ENCODE peak calls at places on chromosomes 16 and 17, in four cellular contexts. A is HepG2, J is K562, B is SK-N-SH. G is an unnamed sample.

GRCh38 chr16:23865853-23866252 is 30.1 kb downstream of the PRKCB start:
- DNase-seq in B (no peak), A (no peak), J (no peak), G (no peak)

GRCh38 chr16:47848481-47849109 is 307.2 kb downstream of the ABCC12 start:
- DNase-seq in B (no peak), A (no peak), J (no peak), G (peak; percentile 5)

GRCh38 chr16:67104061-67104460 is 5.7 kb upstream of the PHAF1 start:
- DNase-seq in B (peak; percentile 37), A (peak; percentile 68), J (no peak), G (no peak)

GRCh38 chr17:58334661-58335060 is 6.1 kb upstream of the TSPOAP1 start:
- DNase-seq in A (no peak), J (no peak), B (peak; percentile 27), G (no peak)

GRCh38 chr17:42276359-42276608 is at the start of gene STAT5B:
- DNase-seq in J (peak; percentile 92), B (peak; percentile 96), A (no peak), G (peak; percentile 87)

GRCh38 chr17:83095016-83095415 is 15.6 kb downstream of the METRNL start:
- DNase-seq in J (no peak), A (no peak), B (no peak), G (no peak)

GRCh38 chr16:19785512-19786130 is 67.5 kb downstream of the IQCK start:
- DNase-seq in B (no peak), A (peak; percentile 56), J (no peak), G (no peak)

GRCh38 chr17:69048634-69049033 is 12.1 kb downstream of the ABCA9 start:
- DNase-seq in A (no peak), J (no peak), B (no peak), G (no peak)

GRCh38 chr17:63382136-63382535 is 64.0 kb downstream of the CYB561 start:
- DNase-seq in A (no peak), J (no peak), B (no peak), G (no peak)

GRCh38 chr17:48051706-48052486 is 3.7 kb downstream of the NFE2L1 start:
- DNase-seq in J (peak; percentile 24), A (peak; percentile 85), B (no peak), G (no peak)

GRCh38 chr16:89952049-89952448 is 3.5 kb downstream of the DEF8 start:
- DNase-seq in J (no peak), B (no peak), A (no peak), G (no peak)

GRCh38 chr17:82152556-82153294 is 54.7 kb upstream of the FASN start:
- DNase-seq in J (no peak), B (no peak), A (no peak), G (peak; percentile 84)

GRCh38 chr16:11675561-11676511 is 7.6 kb downstream of the SNN start:
- DNase-seq in J (no peak), A (peak; percentile 88), B (no peak), G (no peak)

GRCh38 chr17:9072626-9073339 is 51.5 kb downstream of the NTN1 start:
- DNase-seq in J (no peak), B (no peak), A (no peak), G (no peak)

GRCh38 chr17:76927982-76928381 is 59.8 kb downstream of the MGAT5B start:
- DNase-seq in J (no peak), B (no peak), A (no peak), G (no peak)

GRCh38 chr16:67987460-67988160 is 7.3 kb upstream of the DPEP3 start:
- DNase-seq in J (no peak), B (no peak), A (peak; percentile 57), G (no peak)

GRCh38 chr16:24499193-24499814 is 40.1 kb upstream of the RBBP6 start:
- DNase-seq in B (peak; percentile 47), A (peak; percentile 21), J (peak; percentile 47), G (no peak)

GRCh38 chr16:89358030-89359005 is 132.0 kb downstream of the ANKRD11 start:
- DNase-seq in A (no peak), J (no peak), B (no peak), G (no peak)

GRCh38 chr17:49549691-49550678 is 25.7 kb upstream of the NXPH3 start:
- DNase-seq in J (no peak), B (peak; percentile 49), A (no peak), G (no peak)

GRCh38 chr17:48995332-48995870 is 1.8 kb upstream of the IGF2BP1 start:
- DNase-seq in B (no peak), A (no peak), J (peak; percentile 62), G (no peak)

GRCh38 chr17:969767-970387 is 9.7 kb downstream of the NXN start:
- DNase-seq in A (no peak), B (peak; percentile 28), J (no peak), G (no peak)

GRCh38 chr17:48586355-48586924 is 3.6 kb downstream of the HOXB3 start:
- DNase-seq in B (no peak), A (no peak), J (no peak), G (no peak)

GRCh38 chr17:45410144-45411091 is 22.3 kb downstream of the ARHGAP27 start:
- DNase-seq in B (peak; percentile 59), J (no peak), A (no peak), G (no peak)

GRCh38 chr17:74442291-74442669 is 10.4 kb downstream of the GPRC5C start:
- DNase-seq in B (no peak), A (no peak), J (no peak), G (no peak)

GRCh38 chr16:66271074-66272060 is 95.1 kb upstream of the CDH5 start:
- DNase-seq in A (no peak), B (no peak), J (no peak), G (no peak)

GRCh38 chr17:50198026-50198669 is 3.3 kb downstream of the COL1A1 start:
- DNase-seq in A (peak; percentile 72), B (peak; percentile 89), J (peak; percentile 47), G (peak; percentile 87)

GRCh38 chr17:63841350-63842172 is 924 bp downstream of the SMARCD2 start:
- DNase-seq in A (peak; percentile 36), B (peak; percentile 89), J (no peak), G (peak; percentile 47)

GRCh38 chr16:14286381-14287230 is 215.5 kb downstream of the MRTFB start:
- DNase-seq in A (no peak), J (no peak), B (no peak), G (no peak)

GRCh38 chr16:57185446-57185944 is 344 bp downstream of the PSME3IP1 start:
- DNase-seq in B (peak; percentile 61), J (peak; percentile 49), A (no peak), G (no peak)

GRCh38 chr17:74134991-74135390 is 68.5 kb upstream of the RPL38 start:
- DNase-seq in B (no peak), J (no peak), A (no peak), G (no peak)

GRCh38 chr17:58264407-58265103 is 16.2 kb downstream of the MPO start:
- DNase-seq in J (no peak), B (no peak), A (no peak), G (no peak)

GRCh38 chr16:88505405-88506082 is 52.5 kb downstream of the ZFPM1 start:
- DNase-seq in B (peak; percentile 90), A (peak; percentile 79), J (peak; percentile 53), G (peak; percentile 51)

GRCh38 chr17:47316316-47316715 is 7.4 kb upstream of the EFCAB13 start:
- DNase-seq in A (peak; percentile 68), J (no peak), B (no peak), G (no peak)

GRCh38 chr17:76458580-76459490 is 5.9 kb upstream of the UBE2O start:
- DNase-seq in J (peak; percentile 56), A (peak; percentile 71), B (peak; percentile 79), G (peak; percentile 88)

GRCh38 chr17:44218344-44219125 is 940 bp downstream of the UBTF start:
- DNase-seq in J (peak; percentile 84), A (peak; percentile 89), B (peak; percentile 95), G (peak; percentile 98)

GRCh38 chr17:18141210-18141803 is 32.8 kb downstream of the MYO15A start:
- DNase-seq in A (peak; percentile 30), B (peak; percentile 72), J (no peak), G (peak; percentile 58)
- TF ChIP-seq JUND in A (no peak), B (no peak), J (no peak), G (no peak)

GRCh38 chr16:84986102-84986501 is 25.2 kb downstream of the ZDHHC7 start:
- DNase-seq in J (no peak), B (no peak), A (no peak), G (no peak)
- TF ChIP-seq JUND in J (no peak), B (no peak), A (no peak), G (no peak)

GRCh38 chr16:85803570-85803969 is 4.1 kb downstream of the COX4I1 start:
- DNase-seq in J (no peak), B (no peak), A (no peak), G (no peak)

GRCh38 chr16:85809645-85810044 is 10.2 kb downstream of the COX4I1 start:
- DNase-seq in A (no peak), B (no peak), J (no peak), G (no peak)

GRCh38 chr16:85805442-85806045 is 6.0 kb downstream of the COX4I1 start:
- DNase-seq in J (peak; percentile 34), A (no peak), B (no peak), G (no peak)

GRCh38 chr16:85808926-85809325 is 9.4 kb downstream of the COX4I1 start:
- DNase-seq in B (no peak), A (no peak), J (no peak), G (no peak)

DNA sequence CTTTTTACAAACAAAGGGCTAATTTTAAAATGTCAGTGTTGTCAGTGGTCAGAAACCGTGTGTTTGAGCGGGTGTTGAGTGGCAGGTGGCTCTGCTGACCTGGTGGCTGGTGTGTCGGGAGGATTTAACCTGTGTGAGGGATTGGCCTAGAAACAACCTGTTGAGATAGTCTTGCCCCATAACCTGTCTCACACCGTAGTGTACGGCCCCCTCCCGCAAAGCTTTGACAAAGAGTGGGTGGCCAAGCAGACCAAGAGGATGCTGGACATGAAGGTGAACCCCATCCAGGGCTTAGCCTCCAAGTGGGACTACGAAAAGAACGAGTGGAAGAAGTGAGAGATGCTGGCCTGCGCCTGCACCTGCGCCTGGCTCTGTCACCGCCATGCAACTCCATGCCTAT is 7.0 kb downstream of the COX4I1 start:
- DNase-seq in A (no peak), J (no peak), B (no peak), G (no peak)
- TF ChIP-seq JUND in A (no peak), J (no peak), B (no peak), G (no peak)

GRCh38 chr16:726438-727290 is at the start of the genes CCDC78 and HAGHL:
- DNase-seq in A (no peak), J (peak; percentile 86), B (peak; percentile 94), G (peak; percentile 79)

GRCh38 chr16:728131-728889 is 1.4 kb downstream of the HAGHL start:
- DNase-seq in B (peak; percentile 96), J (peak; percentile 82), A (no peak), G (peak; percentile 93)

GRCh38 chr16:728890-729744 is 2.2 kb downstream of the HAGHL start:
- DNase-seq in J (peak; percentile 52), B (peak; percentile 66), A (no peak), G (no peak)

GRCh38 chr16:726188-726437 is 130 bp downstream of the CCDC78 start:
- DNase-seq in A (no peak), B (no peak), J (no peak), G (no peak)

DNA sequence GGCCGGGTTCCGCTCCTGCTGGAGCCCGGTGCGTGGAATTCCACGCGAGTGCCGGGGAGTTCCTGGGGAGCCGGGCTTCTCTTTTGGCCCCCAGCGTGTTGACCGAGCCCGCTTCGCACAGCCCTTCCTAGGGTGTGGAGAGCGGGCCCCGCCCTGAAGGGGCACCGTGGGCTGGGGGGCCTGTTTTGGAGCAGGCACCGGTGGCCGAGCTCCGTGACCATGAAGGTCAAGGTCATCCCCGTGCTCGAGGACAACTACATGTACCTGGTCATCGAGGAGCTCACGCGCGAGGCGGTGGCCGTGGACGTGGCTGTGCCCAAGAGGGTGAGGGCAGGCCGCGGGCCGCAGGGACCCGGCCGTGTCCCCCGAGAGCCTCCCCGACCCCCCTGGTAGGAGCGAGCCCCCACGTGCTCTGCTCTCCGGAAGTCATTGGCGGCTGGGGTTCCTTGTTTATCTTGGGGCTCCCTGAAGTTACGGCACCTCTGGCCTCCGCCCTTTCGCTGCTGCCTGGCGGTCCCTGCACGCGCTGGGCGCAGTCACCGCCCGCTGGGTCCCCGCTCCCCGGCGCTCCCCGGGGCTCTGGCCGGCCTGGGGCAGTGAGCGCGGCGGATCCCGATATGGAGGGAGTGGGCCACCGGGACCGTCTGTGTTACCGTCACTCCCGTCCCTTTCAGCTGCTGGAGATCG is 528 bp downstream of the HAGHL start:
- DNase-seq in B (peak; percentile 64), A (no peak), J (peak; percentile 39), G (no peak)
- TF ChIP-seq JUND in B (no peak), A (no peak), J (no peak), G (no peak)